ENCODE peak calls at places on chromosome 9, in eight cellular contexts. Z is endothelial cell of umbilical vein, I is cardiac muscle cell, X is uterus, C is mesendoderm, H is pancreas, G is tibial nerve, Q is A549. F is an unnamed sample.

GRCh38 chr9:135079676-135080075 is 7.8 kb upstream of the OLFM1 start:
- DNase-seq in I (no peak), Z (no peak), H (no peak), G (no peak), C (no peak), X (peak; percentile 2), Q (no peak), F (no peak)

GRCh38 chr9:136380381-136380780 is 6.9 kb upstream of the CARD9 start:
- DNase-seq in Z (no peak), Q (no peak), C (no peak), I (no peak), H (no peak), X (no peak), G (no peak), F (no peak)

GRCh38 chr9:104326912-104327311 is 177.2 kb upstream of the OR13F1 start:
- DNase-seq in Q (no peak), Z (no peak), C (no peak), X (no peak), G (no peak), I (no peak), H (no peak), F (no peak)

GRCh38 chr9:114259800-114260523 is 62.9 kb upstream of the ORM1 start:
- DNase-seq in Q (no peak), X (no peak), G (no peak), Z (no peak), C (no peak), I (no peak), H (no peak), F (no peak)

GRCh38 chr9:136169495-136169894 is 35.4 kb downstream of the LHX3 start:
- DNase-seq in C (no peak), H (no peak), G (no peak), Z (no peak), X (no peak), I (no peak), Q (no peak), F (no peak)

GRCh38 chr9:2809692-2810423 is 34.0 kb downstream of the PUM3 start:
- DNase-seq in X (no peak), Q (peak; percentile 50), G (no peak), C (peak; percentile 96), H (no peak), Z (peak; percentile 62), I (peak; percentile 97), F (no peak)

GRCh38 chr9:101018391-101018990 is 10.0 kb upstream of the PLPPR1 start:
- DNase-seq in G (no peak), H (no peak), C (no peak), X (no peak), I (no peak), Z (no peak), Q (no peak), F (no peak)

GRCh38 chr9:111783424-111783823 is 11.3 kb downstream of the SHOC1 start:
- DNase-seq in I (no peak), C (no peak), Q (no peak), Z (no peak), H (no peak), G (no peak), X (no peak), F (no peak)

GRCh38 chr9:131394464-131395026 is 659 bp downstream of the PRRC2B start:
- DNase-seq in I (peak; percentile 54), G (peak; percentile 35), Q (no peak), Z (peak; percentile 53), X (peak; percentile 67), H (peak; percentile 50), C (no peak), F (peak; percentile 63)

DNA sequence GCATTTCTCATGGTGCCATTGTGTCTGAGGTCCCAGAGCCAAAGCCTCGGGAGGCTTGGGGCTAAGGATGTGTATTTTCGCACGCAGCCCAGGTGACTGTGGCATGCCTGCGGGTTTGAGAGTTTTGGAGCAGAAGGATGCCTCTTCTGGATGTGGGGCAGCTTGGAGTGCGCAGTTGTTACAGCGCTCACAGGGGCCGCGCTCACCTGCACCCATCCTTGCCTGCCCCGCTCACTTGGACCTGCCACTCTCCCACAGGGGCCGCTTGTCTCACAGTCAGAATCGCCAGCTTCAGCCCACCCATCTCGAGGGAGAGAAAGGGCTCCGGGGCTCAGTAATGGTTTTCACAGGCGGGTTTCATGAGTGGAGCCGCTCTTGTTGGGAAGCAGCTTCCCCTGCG is 132.9 kb downstream of the MVB12B start:
- DNase-seq in Q (no peak), Z (no peak), C (no peak), G (no peak), H (no peak), I (no peak), X (no peak), F (no peak)
- H3K27ac ChIP-seq in Q (no peak overlapping the region), Z (no peak overlapping the region), C (no peak overlapping the region), G (no peak overlapping the region), H (no peak overlapping the region), I (no peak overlapping the region), X (no peak overlapping the region), F (no peak overlapping the region)

GRCh38 chr9:21592063-21592338 is 109.9 kb upstream of the IFNE start:
- DNase-seq in X (no peak), H (no peak), Q (no peak), I (no peak), G (no peak), C (no peak), Z (no peak), F (no peak)

GRCh38 chr9:21589344-21590056 is 107.4 kb upstream of the IFNE start:
- DNase-seq in H (no peak), Z (no peak), Q (no peak), C (no peak), X (no peak), I (no peak), G (no peak), F (no peak)

GRCh38 chr9:21585756-21586752 is 103.9 kb upstream of the IFNE start:
- DNase-seq in G (no peak), Q (no peak), I (no peak), H (no peak), X (no peak), C (no peak), Z (no peak), F (no peak)

GRCh38 chr9:21590058-21590996 is 108.2 kb upstream of the IFNE start:
- DNase-seq in Z (no peak), I (no peak), X (no peak), H (no peak), Q (no peak), G (no peak), C (no peak), F (no peak)

GRCh38 chr9:21591221-21592062 is 109.3 kb upstream of the IFNE start:
- DNase-seq in Z (peak; percentile 94), C (peak; percentile 95), X (peak; percentile 23), Q (peak; percentile 74), H (no peak), I (peak; percentile 97), G (peak; percentile 48), F (no peak)
- H3K4me3 ChIP-seq in Z (peak overlapping the region; percentile 36), C (no peak overlapping the region), X (no peak overlapping the region), Q (peak overlapping the region; percentile 49), H (no peak overlapping the region), I (no peak overlapping the region), G (no peak overlapping the region), F (no peak overlapping the region)

DNA sequence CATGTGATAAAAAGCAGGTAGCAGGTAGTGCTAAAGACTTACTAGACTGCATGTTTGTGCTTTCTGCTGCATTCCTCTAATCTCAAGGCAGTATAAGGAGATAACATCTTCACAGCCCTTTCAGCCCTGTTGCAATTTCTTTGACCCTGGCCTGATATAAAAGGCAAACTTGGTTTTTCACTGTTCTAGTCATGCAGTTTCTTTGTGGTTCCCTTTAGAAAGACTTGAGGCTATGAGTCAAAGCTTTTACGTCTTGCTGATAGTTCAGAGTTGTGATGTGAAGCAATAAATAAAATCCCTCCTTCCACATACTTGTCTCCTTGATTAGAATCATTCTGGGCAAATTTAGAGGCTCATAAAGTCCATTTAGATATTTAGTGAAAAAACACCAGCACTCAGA is 88.6 kb upstream of the CDKN2B start:
- DNase-seq in I (peak; percentile 84), G (no peak), C (peak; percentile 77), Z (no peak), X (no peak), Q (no peak), H (no peak), F (no peak)
- H3K27ac ChIP-seq in I (no peak overlapping the region), G (peak overlapping the region; percentile 54), C (no peak overlapping the region), Z (no peak overlapping the region), X (peak overlapping the region; percentile 63), Q (no peak overlapping the region), H (no peak overlapping the region), F (no peak overlapping the region)

GRCh38 chr9:108473209-108474112 is 382.3 kb downstream of the ACTL7B start:
- DNase-seq in C (peak; percentile 4), G (peak; percentile 41), I (peak; percentile 88), Q (peak; percentile 54), Z (peak; percentile 74), X (peak; percentile 30), H (no peak), F (no peak)
- H3K4me3 ChIP-seq in C (no peak overlapping the region), G (no peak overlapping the region), I (no peak overlapping the region), Q (peak overlapping the region; percentile 8), Z (no peak overlapping the region), X (no peak overlapping the region), H (no peak overlapping the region), F (no peak overlapping the region)

GRCh38 chr9:75739884-75740611 is 150.4 kb upstream of the PCSK5 start:
- DNase-seq in H (no peak), G (peak; percentile 36), X (peak; percentile 21), Z (no peak), I (no peak), Q (no peak), C (no peak), F (no peak)
- H3K27ac ChIP-seq in H (no peak overlapping the region), G (no peak overlapping the region), X (no peak overlapping the region), Z (no peak overlapping the region), I (no peak overlapping the region), Q (no peak overlapping the region), C (no peak overlapping the region), F (no peak overlapping the region)

GRCh38 chr9:89684912-89685636 is 80.3 kb downstream of the GADD45G start:
- DNase-seq in Z (no peak), H (peak; percentile 87), Q (no peak), X (no peak), G (no peak), C (no peak), I (no peak), F (no peak)

GRCh38 chr9:89684218-89684617 is 79.4 kb downstream of the GADD45G start:
- DNase-seq in Z (no peak), X (no peak), H (peak; percentile 30), Q (no peak), C (no peak), G (no peak), I (no peak), F (no peak)

GRCh38 chr9:89685698-89686097 is 80.9 kb downstream of the GADD45G start:
- DNase-seq in X (no peak), G (no peak), H (no peak), C (no peak), Q (no peak), I (no peak), Z (no peak), F (no peak)

GRCh38 chr9:89686134-89686533 is 81.3 kb downstream of the GADD45G start:
- DNase-seq in G (no peak), X (no peak), I (no peak), C (no peak), Q (no peak), H (peak; percentile 90), Z (no peak), F (no peak)

GRCh38 chr9:89683626-89684025 is 78.8 kb downstream of the GADD45G start:
- DNase-seq in H (no peak), C (no peak), Q (no peak), X (no peak), I (no peak), G (no peak), Z (no peak), F (no peak)
- H3K4me3 ChIP-seq in H (no peak overlapping the region), C (no peak overlapping the region), Q (no peak overlapping the region), X (no peak overlapping the region), I (no peak overlapping the region), G (no peak overlapping the region), Z (no peak overlapping the region), F (no peak overlapping the region)

F was measured in CD4-positive, alpha-beta memory T cell.